ENCODE peak calls at places on chromosomes 11 and 22, in seven cellular contexts. One of them, this sample, is unnamed. For H3K27me3, the result is how much of the 10 kb centered on the place peaks cover.

GRCh38 chr11:31761636-31762035 is 49.5 kb downstream of the PAX6 start:
- DNase-seq in hepatocyte: no peak
- DNase-seq in HAP-1: no peak
- DNase-seq in GM23338: no peak
- DNase-seq in H9: no peak
- DNase-seq in mesendoderm: no peak
- DNase-seq in kidney epithelial cell: no peak
- DNase-seq in this sample: no peak

GRCh38 chr11:70364745-70365535 is 33.4 kb upstream of the CTTN start:
- DNase-seq in hepatocyte: no peak
- DNase-seq in HAP-1: no peak
- DNase-seq in GM23338: no peak
- DNase-seq in H9: no peak
- DNase-seq in mesendoderm: no peak
- DNase-seq in kidney epithelial cell: no peak
- DNase-seq in this sample: peak

GRCh38 chr11:103953797-103954495 is 82.5 kb upstream of the DDI1 start:
- DNase-seq in hepatocyte: no peak
- DNase-seq in HAP-1: no peak
- DNase-seq in GM23338: no peak
- DNase-seq in H9: no peak
- DNase-seq in mesendoderm: no peak
- DNase-seq in kidney epithelial cell: no peak
- DNase-seq in this sample: no peak

GRCh38 chr11:74634537-74634936 is 42.2 kb downstream of the POLD3 start:
- DNase-seq in hepatocyte: peak
- DNase-seq in HAP-1: peak
- DNase-seq in GM23338: peak
- DNase-seq in H9: no peak
- DNase-seq in mesendoderm: peak
- DNase-seq in kidney epithelial cell: peak
- DNase-seq in this sample: no peak

GRCh38 chr11:64230209-64230984 is at the start of gene DNAJC4:
- DNase-seq in hepatocyte: peak
- DNase-seq in HAP-1: peak
- DNase-seq in GM23338: peak
- DNase-seq in H9: peak
- DNase-seq in mesendoderm: peak
- DNase-seq in kidney epithelial cell: peak
- DNase-seq in this sample: peak

GRCh38 chr11:10314199-10315072 is 9.6 kb downstream of the ADM start:
- DNase-seq in hepatocyte: peak
- DNase-seq in HAP-1: no peak
- DNase-seq in GM23338: peak
- DNase-seq in H9: peak
- DNase-seq in mesendoderm: peak
- DNase-seq in kidney epithelial cell: no peak
- DNase-seq in this sample: no peak

GRCh38 chr11:12132790-12133145 is 22.4 kb downstream of the MICAL2 start:
- DNase-seq in hepatocyte: no peak
- DNase-seq in HAP-1: no peak
- DNase-seq in GM23338: no peak
- DNase-seq in H9: no peak
- DNase-seq in mesendoderm: no peak
- DNase-seq in kidney epithelial cell: no peak
- DNase-seq in this sample: no peak

GRCh38 chr22:25403752-25404471 is 160.6 kb upstream of the GRK3 start:
- DNase-seq in hepatocyte: peak
- DNase-seq in HAP-1: no peak
- DNase-seq in GM23338: peak
- DNase-seq in H9: no peak
- DNase-seq in mesendoderm: peak
- DNase-seq in kidney epithelial cell: no peak
- DNase-seq in this sample: no peak

GRCh38 chr11:97487387-97487786 is 1097.6 kb downstream of the JRKL start:
- DNase-seq in hepatocyte: no peak
- DNase-seq in HAP-1: no peak
- DNase-seq in GM23338: no peak
- DNase-seq in H9: no peak
- DNase-seq in mesendoderm: no peak
- DNase-seq in kidney epithelial cell: no peak
- DNase-seq in this sample: no peak

GRCh38 chr11:132106336-132106982 is 736.0 kb downstream of the NTM start:
- DNase-seq in hepatocyte: no peak
- DNase-seq in HAP-1: no peak
- DNase-seq in GM23338: no peak
- DNase-seq in H9: no peak
- DNase-seq in mesendoderm: no peak
- DNase-seq in kidney epithelial cell: no peak
- DNase-seq in this sample: no peak

GRCh38 chr22:39250131-39250530 is 5.3 kb upstream of the PDGFB start:
- DNase-seq in hepatocyte: no peak
- DNase-seq in HAP-1: no peak
- DNase-seq in GM23338: no peak
- DNase-seq in H9: no peak
- DNase-seq in mesendoderm: peak
- DNase-seq in kidney epithelial cell: no peak
- DNase-seq in this sample: no peak

GRCh38 chr11:75768909-75769771 is 562 bp downstream of the DGAT2 start:
- DNase-seq in hepatocyte: no peak
- DNase-seq in HAP-1: no peak
- DNase-seq in GM23338: peak
- DNase-seq in H9: peak
- DNase-seq in mesendoderm: peak
- DNase-seq in kidney epithelial cell: no peak
- DNase-seq in this sample: no peak

GRCh38 chr22:17120281-17120680 is 879 bp downstream of the TMEM121B start:
- DNase-seq in hepatocyte: peak
- DNase-seq in HAP-1: peak
- DNase-seq in GM23338: peak
- DNase-seq in H9: peak
- DNase-seq in mesendoderm: peak
- DNase-seq in kidney epithelial cell: no peak
- DNase-seq in this sample: no peak

GRCh38 chr11:1862588-1863351 is 9.9 kb downstream of the LSP1 start:
- DNase-seq in hepatocyte: no peak
- DNase-seq in HAP-1: no peak
- DNase-seq in GM23338: no peak
- DNase-seq in H9: no peak
- DNase-seq in mesendoderm: no peak
- DNase-seq in kidney epithelial cell: no peak
- DNase-seq in this sample: no peak

GRCh38 chr11:1866226-1866625 is 13.3 kb downstream of the LSP1 start:
- DNase-seq in hepatocyte: no peak
- DNase-seq in HAP-1: no peak
- DNase-seq in GM23338: no peak
- DNase-seq in H9: no peak
- DNase-seq in mesendoderm: no peak
- DNase-seq in kidney epithelial cell: no peak
- DNase-seq in this sample: no peak

GRCh38 chr11:1863352-1864215 is 10.7 kb downstream of the LSP1 start:
- DNase-seq in hepatocyte: peak
- DNase-seq in HAP-1: peak
- DNase-seq in GM23338: peak
- DNase-seq in H9: peak
- DNase-seq in mesendoderm: peak
- DNase-seq in kidney epithelial cell: peak
- DNase-seq in this sample: peak

GRCh38 chr11:1864831-1865665 is 12.2 kb downstream of the LSP1 start:
- DNase-seq in hepatocyte: no peak
- DNase-seq in HAP-1: no peak
- DNase-seq in GM23338: no peak
- DNase-seq in H9: no peak
- DNase-seq in mesendoderm: no peak
- DNase-seq in kidney epithelial cell: no peak
- DNase-seq in this sample: no peak

DNA sequence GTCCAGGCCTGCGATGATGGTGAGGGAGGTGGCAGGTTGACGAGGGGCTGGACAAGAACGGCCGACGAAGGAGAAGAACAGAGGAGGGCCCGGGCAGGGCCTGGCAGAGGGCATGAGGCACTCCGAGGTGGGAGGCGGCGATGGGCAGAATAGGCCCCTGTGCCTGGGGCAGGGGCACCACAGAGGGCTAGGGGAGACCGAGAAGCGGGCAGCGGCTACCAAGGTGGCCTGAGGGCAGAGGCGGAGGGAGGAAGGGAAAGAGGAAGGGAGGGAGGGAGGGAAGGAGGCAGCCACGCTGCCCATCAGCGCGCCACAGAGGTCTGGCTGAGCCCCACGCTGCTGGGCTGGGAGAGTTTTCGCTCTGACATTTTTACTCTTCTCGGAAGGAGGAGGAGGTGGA is 11.3 kb downstream of the LSP1 start:
- DNase-seq in hepatocyte: no peak
- DNase-seq in HAP-1: no peak
- DNase-seq in GM23338: no peak
- DNase-seq in H9: no peak
- DNase-seq in mesendoderm: no peak
- DNase-seq in kidney epithelial cell: no peak
- DNase-seq in this sample: no peak
- H3K27me3 ChIP-seq in hepatocyte: under half
- H3K27me3 ChIP-seq in HAP-1: under half
- H3K27me3 ChIP-seq in GM23338: under half
- H3K27me3 ChIP-seq in H9: under half
- H3K27me3 ChIP-seq in mesendoderm: under half
- H3K27me3 ChIP-seq in kidney epithelial cell: under half
- H3K27me3 ChIP-seq in this sample: under half

GRCh38 chr22:45019861-45020655 is 10.3 kb upstream of the PHF21B start:
- DNase-seq in hepatocyte: no peak
- DNase-seq in HAP-1: no peak
- DNase-seq in GM23338: no peak
- DNase-seq in H9: peak
- DNase-seq in mesendoderm: peak
- DNase-seq in kidney epithelial cell: no peak
- DNase-seq in this sample: no peak
- H3K27me3 ChIP-seq in hepatocyte: under half
- H3K27me3 ChIP-seq in HAP-1: under half
- H3K27me3 ChIP-seq in GM23338: under half
- H3K27me3 ChIP-seq in H9: under half
- H3K27me3 ChIP-seq in mesendoderm: under half
- H3K27me3 ChIP-seq in kidney epithelial cell: under half
- H3K27me3 ChIP-seq in this sample: under half

GRCh38 chr11:124745270-124745834 is 5.6 kb downstream of the NRGN start:
- DNase-seq in hepatocyte: no peak
- DNase-seq in HAP-1: no peak
- DNase-seq in GM23338: no peak
- DNase-seq in H9: peak
- DNase-seq in mesendoderm: no peak
- DNase-seq in kidney epithelial cell: no peak
- DNase-seq in this sample: no peak

GRCh38 chr11:124747406-124748099 is 4.5 kb downstream of the VSIG2 start:
- DNase-seq in hepatocyte: no peak
- DNase-seq in HAP-1: no peak
- DNase-seq in GM23338: no peak
- DNase-seq in H9: no peak
- DNase-seq in mesendoderm: no peak
- DNase-seq in kidney epithelial cell: no peak
- DNase-seq in this sample: no peak

GRCh38 chr11:124746621-124747243 is 5.3 kb downstream of the VSIG2 start:
- DNase-seq in hepatocyte: peak
- DNase-seq in HAP-1: no peak
- DNase-seq in GM23338: peak
- DNase-seq in H9: peak
- DNase-seq in mesendoderm: peak
- DNase-seq in kidney epithelial cell: no peak
- DNase-seq in this sample: peak

GRCh38 chr11:124748100-124748418 is 4.0 kb downstream of the VSIG2 start:
- DNase-seq in hepatocyte: no peak
- DNase-seq in HAP-1: no peak
- DNase-seq in GM23338: no peak
- DNase-seq in H9: no peak
- DNase-seq in mesendoderm: no peak
- DNase-seq in kidney epithelial cell: no peak
- DNase-seq in this sample: no peak

GRCh38 chr11:124745835-124746620 is 6.0 kb downstream of the VSIG2 start:
- DNase-seq in hepatocyte: peak
- DNase-seq in HAP-1: no peak
- DNase-seq in GM23338: peak
- DNase-seq in H9: peak
- DNase-seq in mesendoderm: no peak
- DNase-seq in kidney epithelial cell: no peak
- DNase-seq in this sample: no peak
- H3K27me3 ChIP-seq in hepatocyte: half or more
- H3K27me3 ChIP-seq in HAP-1: under half
- H3K27me3 ChIP-seq in GM23338: half or more
- H3K27me3 ChIP-seq in H9: half or more
- H3K27me3 ChIP-seq in mesendoderm: half or more
- H3K27me3 ChIP-seq in kidney epithelial cell: under half
- H3K27me3 ChIP-seq in this sample: under half

GRCh38 chr22:48872271-48873260 is 955.1 kb downstream of the BRD1 start:
- DNase-seq in hepatocyte: no peak
- DNase-seq in HAP-1: no peak
- DNase-seq in GM23338: no peak
- DNase-seq in H9: no peak
- DNase-seq in mesendoderm: no peak
- DNase-seq in kidney epithelial cell: no peak
- DNase-seq in this sample: no peak
- H3K27me3 ChIP-seq in hepatocyte: under half
- H3K27me3 ChIP-seq in HAP-1: under half
- H3K27me3 ChIP-seq in GM23338: under half
- H3K27me3 ChIP-seq in H9: under half
- H3K27me3 ChIP-seq in mesendoderm: under half
- H3K27me3 ChIP-seq in kidney epithelial cell: under half
- H3K27me3 ChIP-seq in this sample: under half

GRCh38 chr22:23313791-23314567 is 133.7 kb downstream of the BCR start:
- DNase-seq in hepatocyte: no peak
- DNase-seq in HAP-1: no peak
- DNase-seq in GM23338: no peak
- DNase-seq in H9: no peak
- DNase-seq in mesendoderm: no peak
- DNase-seq in kidney epithelial cell: no peak
- DNase-seq in this sample: no peak
- H3K27me3 ChIP-seq in hepatocyte: under half
- H3K27me3 ChIP-seq in HAP-1: under half
- H3K27me3 ChIP-seq in GM23338: under half
- H3K27me3 ChIP-seq in H9: under half
- H3K27me3 ChIP-seq in mesendoderm: under half
- H3K27me3 ChIP-seq in kidney epithelial cell: under half
- H3K27me3 ChIP-seq in this sample: under half

DNA sequence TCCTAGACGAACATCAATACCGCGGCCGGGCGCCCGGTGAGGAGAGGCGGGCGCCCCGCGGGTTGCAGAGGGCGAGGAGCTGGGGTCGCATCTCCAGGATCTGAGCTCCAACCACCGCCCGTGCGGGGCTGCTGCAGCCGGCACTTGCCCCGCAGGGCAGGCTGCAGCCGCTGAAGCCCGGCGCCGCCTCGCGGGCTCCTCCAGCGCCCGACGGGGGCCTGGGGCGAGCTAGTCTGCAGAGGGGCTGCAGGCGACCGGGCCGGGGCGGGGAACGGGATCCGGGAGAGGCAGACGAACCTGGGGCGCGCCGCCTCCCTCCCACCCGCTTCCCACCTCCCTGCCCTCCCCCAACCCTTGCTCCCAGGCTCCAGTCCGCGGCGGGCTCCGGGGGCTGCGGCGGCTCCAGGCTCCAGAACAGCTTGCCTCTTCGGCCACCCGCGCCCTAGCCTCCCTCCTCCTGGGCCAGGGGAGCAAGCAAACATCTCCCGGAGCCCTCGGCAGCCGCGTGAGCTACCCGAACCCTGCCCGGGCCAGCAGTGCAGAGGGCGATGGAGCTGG is 858 bp downstream of the TENM4 start:
- DNase-seq in hepatocyte: peak
- DNase-seq in HAP-1: no peak
- DNase-seq in GM23338: peak
- DNase-seq in H9: peak
- DNase-seq in mesendoderm: peak
- DNase-seq in kidney epithelial cell: no peak
- DNase-seq in this sample: peak
- H3K27me3 ChIP-seq in hepatocyte: under half
- H3K27me3 ChIP-seq in HAP-1: under half
- H3K27me3 ChIP-seq in GM23338: half or more
- H3K27me3 ChIP-seq in H9: under half
- H3K27me3 ChIP-seq in mesendoderm: under half
- H3K27me3 ChIP-seq in kidney epithelial cell: under half
- H3K27me3 ChIP-seq in this sample: half or more

This sample was measured in breast epithelium.